ENCODE peak calls at places on chromosomes 11 and 22, in seven cellular contexts. R is H1, X is PC-9, L is PC-3, U is mammary epithelial cell, M is Karpas-422, E is fibroblast of lung. F is an unnamed sample.

GRCh38 chr11:72629266-72629665 is 45.0 kb downstream of the PDE2A start:
- DNase-seq in R (no peak), E (no peak), U (no peak), M (no peak), L (no peak), X (peak; percentile 14), F (no peak)

GRCh38 chr11:117316197-117316961 is at the start of gene BACE1:
- DNase-seq in R (peak; percentile 87), M (no peak), E (peak; percentile 84), X (peak; percentile 73), U (peak; percentile 77), L (peak; percentile 91), F (peak; percentile 90)

GRCh38 chr22:26516503-26516902 is 4.2 kb upstream of the TFIP11 start:
- DNase-seq in X (no peak), L (no peak), M (no peak), U (no peak), R (no peak), E (no peak), F (no peak)

GRCh38 chr11:128756469-128756868 is 62.6 kb downstream of the FLI1 start:
- DNase-seq in X (no peak), U (no peak), L (no peak), E (no peak), M (no peak), R (no peak), F (no peak)

GRCh38 chr11:130528301-130528651 is 79.8 kb downstream of the ADAMTS15 start:
- DNase-seq in U (no peak), R (no peak), M (no peak), X (peak; percentile 38), E (peak; percentile 71), L (peak; percentile 73), F (no peak)

GRCh38 chr11:83172551-83172950 is 15.6 kb downstream of the PCF11 start:
- DNase-seq in X (no peak), E (no peak), U (no peak), R (no peak), L (no peak), M (no peak), F (no peak)

GRCh38 chr22:36368359-36368983 is 19.3 kb downstream of the MYH9 start:
- DNase-seq in X (peak; percentile 88), M (no peak), L (peak; percentile 78), U (peak; percentile 77), E (peak; percentile 92), R (no peak), F (peak; percentile 50)

GRCh38 chr11:95512682-95513081 is 276.9 kb downstream of the FAM76B start:
- DNase-seq in R (no peak), U (peak; percentile 80), M (no peak), E (peak; percentile 90), L (peak; percentile 63), X (no peak), F (peak; percentile 79)

GRCh38 chr11:25734592-25735211 is 597.2 kb upstream of the ANO3 start:
- DNase-seq in U (peak; percentile 21), E (peak; percentile 22), L (peak; percentile 58), M (peak; percentile 59), R (no peak), X (no peak), F (peak; percentile 45)

GRCh38 chr11:59173964-59174663 is 2.2 kb downstream of the DTX4 start:
- DNase-seq in U (peak; percentile 78), R (peak; percentile 60), E (peak; percentile 7), X (peak; percentile 86), M (no peak), L (peak; percentile 67), F (peak; percentile 91)

GRCh38 chr11:86021390-86021789 is 47.5 kb downstream of the PICALM start:
- DNase-seq in M (no peak), X (no peak), U (no peak), R (no peak), L (no peak), E (no peak), F (no peak)

GRCh38 chr11:14190992-14191773 is 167.8 kb downstream of the RRAS2 start:
- DNase-seq in E (no peak), X (no peak), U (no peak), M (no peak), L (no peak), R (no peak), F (no peak)

GRCh38 chr11:115464269-115464668 is 39.9 kb downstream of the CADM1 start:
- DNase-seq in L (no peak), X (no peak), U (no peak), M (no peak), R (no peak), E (peak; percentile 93), F (no peak)

GRCh38 chr22:29478326-29479276 is 1.4 kb upstream of the NEFH start:
- DNase-seq in E (no peak), R (peak; percentile 79), X (no peak), L (no peak), M (peak; percentile 74), U (no peak), F (peak; percentile 55)

GRCh38 chr11:116911981-116912734 is 74.7 kb upstream of the APOA1 start:
- DNase-seq in E (no peak), R (no peak), M (no peak), U (no peak), L (no peak), X (no peak), F (no peak)

GRCh38 chr11:92779746-92780145 is 189.7 kb upstream of the MTNR1B start:
- DNase-seq in X (no peak), M (no peak), U (no peak), E (no peak), R (no peak), L (no peak), F (no peak)

GRCh38 chr11:848380-848931 is 5.8 kb downstream of the TSPAN4 start:
- DNase-seq in M (peak; percentile 88), E (no peak), U (no peak), L (no peak), R (peak; percentile 85), X (no peak), F (peak; percentile 71)

GRCh38 chr11:112961146-112961668 is at the start of gene NCAM1:
- DNase-seq in R (peak; percentile 94), U (peak; percentile 61), M (no peak), X (peak; percentile 18), E (peak; percentile 84), L (peak; percentile 23), F (peak; percentile 83)

GRCh38 chr11:26187639-26188038 is 144.3 kb upstream of the ANO3 start:
- DNase-seq in R (no peak), E (peak; percentile 70), U (peak; percentile 73), L (peak; percentile 36), M (no peak), X (peak; percentile 18), F (peak; percentile 35)

GRCh38 chr22:25919452-25919851 is 177.5 kb downstream of the MYO18B start:
- DNase-seq in U (no peak), R (no peak), E (no peak), L (no peak), X (no peak), M (peak; percentile 75), F (no peak)

GRCh38 chr22:24796860-24797259 is 9.2 kb upstream of the SGSM1 start:
- DNase-seq in R (no peak), M (no peak), U (no peak), L (no peak), X (no peak), E (no peak), F (no peak)

GRCh38 chr11:16945671-16946469 is 68.3 kb downstream of the PLEKHA7 start:
- DNase-seq in E (peak; percentile 46), L (peak; percentile 78), M (peak; percentile 79), R (peak; percentile 69), U (peak; percentile 65), X (peak; percentile 73), F (peak; percentile 86)
- H3K4me2 ChIP-seq in E (no peak overlapping the region), L (no peak overlapping the region), M (peak overlapping the region; percentile 59), R (no peak overlapping the region), U (peak overlapping the region; percentile 42), X (peak overlapping the region; percentile 19), F (no peak overlapping the region)

GRCh38 chr11:102792604-102793003 is 5.4 kb downstream of the MMP1 start:
- DNase-seq in E (no peak), M (no peak), X (no peak), R (no peak), U (no peak), L (no peak), F (no peak)

GRCh38 chr11:102784380-102784779 is 4.0 kb upstream of the MMP10 start:
- DNase-seq in L (no peak), R (no peak), X (no peak), M (no peak), E (no peak), U (no peak), F (no peak)

GRCh38 chr11:102783720-102784119 is 3.3 kb upstream of the MMP10 start:
- DNase-seq in X (no peak), R (no peak), L (peak; percentile 96), U (peak; percentile 93), E (no peak), M (no peak), F (no peak)

GRCh38 chr11:102791271-102792036 is 6.5 kb downstream of the MMP1 start:
- DNase-seq in E (peak; percentile 67), L (peak; percentile 73), M (no peak), R (no peak), U (peak; percentile 34), X (no peak), F (no peak)

DNA sequence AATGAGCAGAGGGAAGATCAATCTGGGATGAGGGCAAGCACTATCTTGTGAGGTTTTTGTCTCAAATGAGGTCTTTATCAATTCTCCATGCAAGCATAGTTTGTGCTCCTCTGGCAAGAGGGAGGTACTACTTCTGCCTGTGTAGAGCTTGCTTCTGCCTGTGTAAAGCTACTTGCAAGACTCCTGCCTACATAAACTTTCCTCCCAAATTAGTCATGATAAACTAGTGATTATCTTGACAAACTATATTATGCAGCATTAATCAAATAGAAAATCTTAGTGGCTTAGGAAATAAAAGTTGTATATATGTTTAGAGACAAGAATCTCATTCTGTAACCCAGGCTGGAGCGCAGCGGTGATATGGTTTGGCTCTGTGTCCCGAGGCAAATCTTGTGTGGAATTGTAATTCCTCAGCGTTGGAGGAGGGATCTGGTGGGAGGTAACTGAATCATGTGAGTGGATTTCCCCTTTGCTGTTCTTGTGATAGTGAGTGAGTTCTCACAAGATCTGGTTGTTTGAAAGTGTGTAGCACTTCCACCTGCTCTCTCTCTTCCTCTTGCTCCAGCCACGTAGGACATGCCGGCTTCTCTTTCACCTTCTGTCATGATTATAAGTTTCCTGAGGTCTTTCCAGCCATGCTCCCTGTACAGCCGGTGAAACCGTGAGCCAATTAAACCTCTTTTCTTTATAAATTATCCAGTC is 8.1 kb upstream of the MMP10 start:
- DNase-seq in R (no peak), M (no peak), E (peak; percentile 24), L (no peak), X (no peak), U (no peak), F (no peak)
- H3K4me3 ChIP-seq in R (no peak overlapping the region), M (no peak overlapping the region), E (no peak overlapping the region), L (no peak overlapping the region), X (no peak overlapping the region), U (no peak overlapping the region), F (no peak overlapping the region)

GRCh38 chr11:8022876-8023275 is 35.7 kb downstream of the EIF3F start:
- DNase-seq in M (no peak), R (peak; percentile 16), E (no peak), U (no peak), L (no peak), X (no peak), F (no peak)
- H3K4me1 ChIP-seq in M (no peaks in the 10 kb centered on the region), R (no peaks in the 10 kb centered on the region), E (peaks cover 9% of the 10 kb centered on the region), U (peaks cover 9% of the 10 kb centered on the region), L (no peaks in the 10 kb centered on the region), X (no peaks in the 10 kb centered on the region), F (peaks cover 12% of the 10 kb centered on the region)

DNA sequence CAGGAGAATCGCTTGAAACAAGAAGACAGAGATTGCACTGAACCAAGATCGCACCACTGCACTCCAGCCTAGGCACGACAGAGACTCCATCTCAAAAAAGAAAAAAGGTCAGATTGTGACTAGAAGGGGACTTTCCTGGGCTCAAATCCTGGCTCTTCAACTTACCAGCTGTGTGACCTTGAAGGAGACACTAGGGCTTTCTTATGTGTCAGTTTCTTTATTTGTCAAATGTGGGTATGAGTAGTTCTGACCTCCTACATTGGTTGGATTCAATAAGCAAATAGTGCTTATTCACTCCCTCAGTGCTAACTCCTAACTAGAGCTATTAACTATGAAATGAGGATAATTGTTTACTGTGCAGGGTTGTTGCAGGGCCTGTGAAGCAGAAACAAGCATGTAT is 22.4 kb downstream of the RHOD start:
- DNase-seq in L (no peak), M (no peak), U (no peak), E (no peak), R (no peak), X (no peak), F (no peak)
- H3K4me2 ChIP-seq in L (no peak overlapping the region), M (no peak overlapping the region), U (no peak overlapping the region), E (no peak overlapping the region), R (no peak overlapping the region), X (peak overlapping the region; percentile 70), F (no peak overlapping the region)

F was measured in hepatocyte.